ENCODE peak calls at places on chromosomes 11 and 22, in four cellular contexts. H, A, L and U are unnamed samples.

GRCh38 chr22:31945971-31946680 is 1.8 kb downstream of the YWHAH start:
- DNase-seq in H (no peak), A (no peak), L (no peak), U (no peak)

GRCh38 chr11:71326328-71326940 is 74.1 kb upstream of the SHANK2 start:
- DNase-seq in H (no peak), A (no peak), L (no peak), U (no peak)

GRCh38 chr11:62976109-62976508 is 8.7 kb downstream of the SLC22A6 start:
- DNase-seq in H (peak; percentile 22), A (no peak), L (peak; percentile 73), U (no peak)

GRCh38 chr22:41739576-41739975 is 40.3 kb downstream of the MEI1 start:
- DNase-seq in H (no peak), A (peak; percentile 30), L (no peak), U (no peak)

GRCh38 chr11:2088746-2089535 is 50.2 kb downstream of the IGF2 start:
- DNase-seq in H (peak; percentile 37), A (no peak), L (peak; percentile 24), U (peak; percentile 48)

GRCh38 chr11:18408558-18409242 is 3.4 kb upstream of the LDHC start:
- DNase-seq in H (peak; percentile 32), A (no peak), L (no peak), U (no peak)

GRCh38 chr11:99693941-99694492 is 673.3 kb downstream of the CNTN5 start:
- DNase-seq in H (peak; percentile 80), A (no peak), L (no peak), U (peak; percentile 3)

GRCh38 chr22:36367066-36367465 is 20.7 kb downstream of the MYH9 start:
- DNase-seq in H (no peak), A (no peak), L (no peak), U (no peak)

GRCh38 chr11:114059278-114059983 is at the start of gene ZBTB16:
- DNase-seq in H (no peak), A (no peak), L (no peak), U (no peak)

GRCh38 chr11:18722293-18722637 is 3.7 kb downstream of the IGSF22 start:
- DNase-seq in H (no peak), A (no peak), L (no peak), U (no peak)

GRCh38 chr22:35950262-35950661 is 78.4 kb downstream of the RBFOX2 start:
- DNase-seq in H (peak; percentile 1), A (no peak), L (no peak), U (no peak)

GRCh38 chr11:69489746-69490365 is 8.4 kb downstream of the LINC01488 start:
- DNase-seq in H (no peak), A (no peak), L (no peak), U (no peak)

GRCh38 chr11:61071208-61071681 is 31.0 kb upstream of the CD5 start:
- DNase-seq in H (no peak), A (no peak), L (no peak), U (no peak)

GRCh38 chr11:30789270-30789669 is 203.1 kb upstream of the MPPED2 start:
- DNase-seq in H (no peak), A (no peak), L (no peak), U (no peak)

GRCh38 chr11:69273571-69273970 is 20.4 kb upstream of the MYEOV start:
- DNase-seq in H (no peak), A (no peak), L (no peak), U (no peak)

GRCh38 chr11:113163291-113164030 is 150.9 kb upstream of the TTC12 start:
- DNase-seq in H (no peak), A (no peak), L (no peak), U (no peak)

GRCh38 chr22:27827586-27828213 is 26.1 kb upstream of the MN1 start:
- DNase-seq in H (no peak), A (no peak), L (no peak), U (no peak)

GRCh38 chr22:50090141-50090714 is 422 bp downstream of the MOV10L1 start:
- DNase-seq in H (no peak), A (no peak), L (no peak), U (no peak)

GRCh38 chr11:129652828-129653227 is 162.8 kb upstream of the TMEM45B start:
- DNase-seq in H (peak; percentile 20), A (no peak), L (no peak), U (no peak)
- TF ChIP-seq CHD4 in H (no peak), A (no peak), L (no peak), U (no peak)

GRCh38 chr11:77374611-77375031 is 73.1 kb upstream of the GDPD4 start:
- DNase-seq in H (no peak), A (no peak), L (no peak), U (no peak)
- TF ChIP-seq CHD4 in H (no peak), A (no peak), L (no peak), U (no peak)

DNA sequence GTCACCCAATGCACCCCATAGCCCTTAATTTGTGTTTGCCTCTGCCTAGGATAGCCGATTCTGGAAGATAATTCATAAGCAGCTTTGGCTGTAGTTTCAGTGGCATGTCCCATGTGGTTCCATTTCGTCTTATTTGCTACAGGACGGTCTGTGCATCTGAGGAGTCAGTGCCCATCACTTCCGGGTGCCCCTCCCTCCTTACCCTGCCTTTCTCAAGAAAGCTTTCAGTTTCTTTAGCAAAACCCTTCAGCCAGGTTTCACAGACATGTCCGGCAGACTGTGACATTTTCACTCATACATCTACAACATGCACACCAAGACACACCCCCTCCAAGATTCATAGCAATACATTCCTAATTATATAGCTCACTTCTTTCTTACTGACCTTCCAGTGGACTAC is 14.3 kb downstream of the TP53AIP1 start:
- DNase-seq in H (no peak), A (peak; percentile 65), L (no peak), U (no peak)
- TF ChIP-seq CHD4 in H (no peak), A (no peak), L (no peak), U (no peak)

DNA sequence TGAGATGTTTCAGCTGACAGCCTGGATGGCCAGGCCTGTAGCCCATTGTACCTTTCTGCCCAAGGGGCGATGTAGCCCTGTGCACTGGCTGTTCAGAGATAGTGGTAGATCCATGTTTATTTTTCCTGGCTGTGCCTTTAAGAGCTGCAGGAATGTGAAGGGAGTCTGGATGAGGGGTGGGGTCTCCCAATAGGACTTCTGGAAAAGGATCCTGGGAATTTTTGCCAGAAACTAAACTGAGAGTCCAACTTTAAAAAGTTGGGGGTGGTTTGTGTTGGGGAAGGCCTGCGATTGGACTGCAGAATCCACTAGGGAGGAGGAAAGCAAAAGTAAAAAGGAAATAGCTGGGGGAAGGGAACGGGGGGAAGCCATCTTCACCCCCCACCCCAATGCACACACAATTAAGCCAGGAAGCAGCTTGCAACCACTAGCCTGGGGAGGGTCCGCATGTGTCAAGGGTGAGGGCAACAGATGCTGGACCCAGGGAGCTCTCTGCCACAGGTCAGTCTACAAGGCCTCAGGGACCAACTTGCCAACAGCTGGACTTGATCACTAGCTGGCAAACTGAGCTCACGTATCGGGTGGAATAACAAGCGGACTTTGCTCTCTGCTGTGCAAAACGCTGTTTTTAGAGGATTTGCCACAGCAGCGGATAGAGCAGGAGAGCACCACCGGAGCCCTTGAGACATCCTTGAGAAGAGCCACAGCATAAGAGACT is at the start of gene OLFML1:
- DNase-seq in H (no peak), A (no peak), L (no peak), U (peak; percentile 12)
- TF ChIP-seq CHD4 in H (no peak), A (no peak), L (no peak), U (no peak)

GRCh38 chr22:20084547-20085413 is 4.7 kb downstream of the DGCR8 start:
- DNase-seq in H (no peak), A (no peak), L (peak; percentile 95), U (peak; percentile 50)

GRCh38 chr22:20086763-20087162 is 6.7 kb downstream of the DGCR8 start:
- DNase-seq in H (no peak), A (no peak), L (no peak), U (no peak)

GRCh38 chr22:20086101-20086599 is 6.1 kb downstream of the DGCR8 start:
- DNase-seq in H (no peak), A (no peak), L (no peak), U (no peak)

GRCh38 chr22:20083891-20084546 is 4.0 kb downstream of the DGCR8 start:
- DNase-seq in H (no peak), A (no peak), L (no peak), U (no peak)

GRCh38 chr22:20085651-20086050 is 5.6 kb downstream of the DGCR8 start:
- DNase-seq in H (no peak), A (no peak), L (no peak), U (no peak)
- TF ChIP-seq CHD4 in H (no peak), A (no peak), L (no peak), U (no peak)

GRCh38 chr11:86672007-86672621 is at the start of gene ME3:
- DNase-seq in H (peak; percentile 76), A (no peak), L (no peak), U (no peak)

GRCh38 chr11:86673055-86673843 is 833 bp upstream of the ME3 start:
- DNase-seq in H (no peak), A (no peak), L (no peak), U (no peak)

GRCh38 chr11:86674965-86675364 is 2.5 kb upstream of the ME3 start:
- DNase-seq in H (no peak), A (no peak), L (no peak), U (no peak)

GRCh38 chr11:86676010-86676409 is 3.6 kb upstream of the ME3 start:
- DNase-seq in H (no peak), A (no peak), L (no peak), U (no peak)

GRCh38 chr11:86673872-86674750 is 1.7 kb upstream of the ME3 start:
- DNase-seq in H (no peak), A (no peak), L (no peak), U (no peak)
- TF ChIP-seq CHD4 in H (no peak), A (no peak), L (no peak), U (no peak)

GRCh38 chr11:76382209-76382608 is 1.1 kb downstream of the GVQW3 start:
- DNase-seq in H (no peak), A (no peak), L (no peak), U (no peak)

GRCh38 chr11:76391039-76391438 is 9.9 kb downstream of the GVQW3 start:
- DNase-seq in H (no peak), A (no peak), L (no peak), U (no peak)

GRCh38 chr11:76388408-76388807 is 7.3 kb downstream of the GVQW3 start:
- DNase-seq in H (no peak), A (no peak), L (no peak), U (no peak)

GRCh38 chr11:76380977-76381719 is at the start of the genes GVQW3 and THAP12:
- DNase-seq in H (peak; percentile 98), A (peak; percentile 91), L (peak; percentile 99), U (peak; percentile 92)

GRCh38 chr11:76385903-76386302 is 4.8 kb downstream of the GVQW3 start:
- DNase-seq in H (no peak), A (no peak), L (no peak), U (peak; percentile 78)
- TF ChIP-seq CHD4 in H (no peak), A (no peak), L (no peak), U (no peak)

GRCh38 chr11:111446404-111447152 is 65.6 kb downstream of the BTG4 start:
- DNase-seq in H (peak; percentile 87), A (peak; percentile 76), L (peak; percentile 84), U (peak; percentile 82)

GRCh38 chr11:111443640-111444039 is 64.6 kb upstream of the POU2AF1 start:
- DNase-seq in H (no peak), A (no peak), L (no peak), U (no peak)

GRCh38 chr11:111444040-111444439 is 65.0 kb upstream of the POU2AF1 start:
- DNase-seq in H (no peak), A (no peak), L (no peak), U (no peak)

GRCh38 chr11:111447931-111448330 is 64.3 kb downstream of the BTG4 start:
- DNase-seq in H (no peak), A (no peak), L (no peak), U (no peak)

GRCh38 chr11:111445586-111445985 is 66.5 kb upstream of the POU2AF1 start:
- DNase-seq in H (no peak), A (no peak), L (no peak), U (no peak)
- TF ChIP-seq CHD4 in H (no peak), A (no peak), L (no peak), U (no peak)